ENCODE peak calls at places on chromosomes 3 and 15, in eight cellular contexts. A is HTR-8/SVneo; C is activated gamma-delta T cell treated with anti-CD3 and anti-CD28 coated beads, Interleukin-2, amount 50 U/mL, for 16 hours; I is stomach; P is cardiac muscle cell; U is EH; Y is mesothelial cell of epicardium; X is hippocampal formation. T is an unnamed sample.

GRCh38 chr15:72353266-72353665 is 22.5 kb downstream of the HEXA start:
- DNase-seq in P (no peak), I (no peak), C (no peak), X (no peak), Y (no peak), A (no peak), U (peak; percentile 62), T (no peak)

GRCh38 chr3:70990190-70990589 is 593.3 kb downstream of the FOXP1 start:
- DNase-seq in U (peak; percentile 45), A (no peak), I (no peak), C (no peak), Y (no peak), X (no peak), P (no peak), T (no peak)

GRCh38 chr15:80530737-80531365 is 126.7 kb downstream of the ARNT2 start:
- DNase-seq in Y (no peak), C (no peak), A (no peak), U (peak; percentile 61), X (no peak), I (no peak), P (peak; percentile 84), T (no peak)

GRCh38 chr15:70412717-70413266 is 315.1 kb upstream of the TLE3 start:
- DNase-seq in A (no peak), Y (no peak), I (no peak), C (no peak), U (no peak), X (no peak), P (no peak), T (no peak)

GRCh38 chr3:110576962-110577361 is 494.7 kb upstream of the NECTIN3 start:
- DNase-seq in U (peak; percentile 98), X (no peak), A (peak; percentile 53), P (peak; percentile 86), C (no peak), Y (no peak), I (no peak), T (no peak)

GRCh38 chr3:155549087-155549486 is 195.8 kb downstream of the PLCH1 start:
- DNase-seq in P (no peak), X (no peak), Y (no peak), U (no peak), I (no peak), A (no peak), C (no peak), T (no peak)

GRCh38 chr3:59191651-59192050 is 141.8 kb upstream of the CFAP20DC start:
- DNase-seq in P (no peak), U (no peak), C (no peak), I (no peak), X (no peak), A (no peak), Y (no peak), T (no peak)

GRCh38 chr3:148815316-148815715 is 12.3 kb upstream of the CPB1 start:
- DNase-seq in U (no peak), C (no peak), A (no peak), I (no peak), X (no peak), P (no peak), Y (no peak), T (peak; percentile 98)

GRCh38 chr3:107431048-107431297 is 53.7 kb downstream of the CCDC54 start:
- DNase-seq in C (no peak), Y (no peak), I (no peak), X (no peak), A (no peak), P (no peak), U (peak; percentile 42), T (no peak)

GRCh38 chr15:60389261-60390077 is 8.3 kb downstream of the ANXA2 start:
- DNase-seq in C (no peak), Y (no peak), A (no peak), I (no peak), P (no peak), U (no peak), X (no peak), T (no peak)

GRCh38 chr3:189848636-189849035 is 217.4 kb downstream of the TP63 start:
- DNase-seq in C (no peak), X (no peak), P (peak; percentile 42), A (no peak), Y (no peak), I (no peak), U (peak; percentile 7), T (no peak)

GRCh38 chr15:58552505-58553364 is 120.9 kb downstream of the LIPC start:
- DNase-seq in C (no peak), P (peak; percentile 72), I (no peak), U (no peak), X (no peak), A (no peak), Y (no peak), T (no peak)

GRCh38 chr3:40780801-40781406 is 256.1 kb downstream of the ZNF621 start:
- DNase-seq in A (no peak), Y (no peak), X (no peak), U (peak; percentile 62), C (no peak), P (peak; percentile 60), I (no peak), T (no peak)

GRCh38 chr15:73630796-73631471 is 2.3 kb downstream of the NPTN start:
- DNase-seq in Y (no peak), X (no peak), I (no peak), P (peak; percentile 25), U (no peak), C (no peak), A (no peak), T (no peak)

GRCh38 chr15:77907824-77908751 is 169.4 kb downstream of the TBC1D2B start:
- DNase-seq in C (no peak), A (peak; percentile 33), U (peak; percentile 81), X (no peak), P (peak; percentile 71), I (peak; percentile 78), Y (no peak), T (peak; percentile 75)

GRCh38 chr3:114242947-114243346 is 5.6 kb upstream of the ZNF80 start:
- DNase-seq in P (no peak), Y (no peak), X (no peak), I (no peak), A (no peak), U (no peak), C (no peak), T (no peak)

GRCh38 chr3:23800731-23801130 is 5.0 kb upstream of the UBE2E1 start:
- DNase-seq in Y (no peak), U (peak; percentile 41), I (no peak), X (peak; percentile 42), A (no peak), C (no peak), P (peak; percentile 52), T (no peak)

GRCh38 chr3:194075802-194076460 is 60.0 kb upstream of the HES1 start:
- DNase-seq in U (no peak), A (no peak), X (no peak), I (peak; percentile 58), Y (no peak), P (no peak), C (no peak), T (no peak)

GRCh38 chr3:46995901-46996562 is 16.6 kb downstream of the NBEAL2 start:
- DNase-seq in A (no peak), C (no peak), Y (no peak), X (no peak), P (no peak), I (no peak), U (no peak), T (no peak)

GRCh38 chr3:72039677-72040076 is 254.7 kb upstream of the PROK2 start:
- DNase-seq in C (no peak), X (no peak), U (no peak), P (no peak), I (no peak), Y (no peak), A (no peak), T (no peak)

GRCh38 chr3:173395073-173395411 is 2.5 kb upstream of the NLGN1 start:
- DNase-seq in I (peak; percentile 39), C (no peak), Y (no peak), A (no peak), P (no peak), U (no peak), X (no peak), T (no peak)

GRCh38 chr3:171840831-171841619 is 2.1 kb upstream of the TMEM212 start:
- DNase-seq in X (no peak), Y (no peak), P (no peak), U (no peak), C (no peak), A (no peak), I (no peak), T (no peak)

GRCh38 chr3:160665784-160666526 is 11.0 kb upstream of the ARL14 start:
- DNase-seq in C (no peak), P (peak; percentile 88), A (no peak), Y (no peak), X (no peak), I (no peak), U (peak; percentile 93), T (peak; percentile 19)

GRCh38 chr3:18730491-18730890 is 305.4 kb upstream of the SATB1 start:
- DNase-seq in P (no peak), A (no peak), U (no peak), C (no peak), I (no peak), Y (no peak), X (no peak), T (no peak)

GRCh38 chr15:77975332-77976119 is 102.0 kb downstream of the TBC1D2B start:
- DNase-seq in Y (no peak), A (no peak), U (no peak), C (no peak), X (peak; percentile 5), P (no peak), I (no peak), T (peak; percentile 92)

GRCh38 chr3:126826693-126827092 is 122.7 kb downstream of the CHCHD6 start:
- DNase-seq in X (no peak), A (no peak), U (no peak), Y (no peak), C (no peak), I (no peak), P (no peak), T (no peak)

GRCh38 chr3:5305681-5305983 is 118.1 kb downstream of the EDEM1 start:
- DNase-seq in P (no peak), U (no peak), Y (no peak), C (no peak), A (no peak), I (no peak), X (no peak), T (no peak)

GRCh38 chr15:62164500-62165028 is 521 bp downstream of the C2CD4B start:
- DNase-seq in C (no peak), X (no peak), P (peak; percentile 28), I (no peak), U (no peak), Y (no peak), A (no peak), T (peak; percentile 11)

GRCh38 chr3:65575376-65575840 is 463.3 kb downstream of the MAGI1 start:
- DNase-seq in X (no peak), U (peak; percentile 95), A (no peak), I (no peak), C (no peak), Y (no peak), P (peak; percentile 64), T (no peak)

GRCh38 chr15:34239151-34239761 is 14.4 kb downstream of the EMC4 start:
- DNase-seq in U (peak; percentile 97), Y (no peak), I (no peak), X (no peak), P (peak; percentile 67), C (no peak), A (peak; percentile 68), T (no peak)

GRCh38 chr3:104564045-104564643 is 802.6 kb upstream of the ALCAM start:
- DNase-seq in P (peak; percentile 66), A (no peak), Y (no peak), X (peak; percentile 5), I (peak; percentile 75), U (peak; percentile 65), C (peak; percentile 8), T (peak; percentile 43)